ENCODE peak calls at places on chromosomes 1 and 21, in seven cellular contexts. Z is activated naive CD4-positive, alpha-beta T cell; A is Caki2; X is EL; H is stromal cell of bone marrow; O is activated B cell treated with CpG ODN at 0.5 μM for 24 hours; I is stimulated activated CD8-positive, alpha-beta memory T cell treated with anti-CD3 and anti-CD28 coated beads, Interleukin-7, amount 100 ng/mL, for 1 hour. W is an unnamed sample.

GRCh38 chr1:157151068-157151467 is 12.9 kb upstream of the ETV3 start:
- DNase-seq in Z (no peak), A (no peak), X (no peak), H (no peak), O (no peak), I (no peak), W (no peak)

GRCh38 chr1:20109223-20109856 is 10.0 kb downstream of the PLA2G2D start:
- DNase-seq in Z (no peak), A (no peak), X (no peak), H (no peak), O (no peak), I (no peak), W (no peak)

GRCh38 chr1:25550683-25551310 is 7.4 kb downstream of the LDLRAP1 start:
- DNase-seq in Z (no peak), A (peak), X (peak), H (no peak), O (no peak), I (no peak), W (no peak)

GRCh38 chr1:220298470-220298869 is 26.2 kb upstream of the RAB3GAP2 start:
- DNase-seq in Z (no peak), A (no peak), X (no peak), H (no peak), O (no peak), I (no peak), W (no peak)

GRCh38 chr1:192879416-192879815 is 70.6 kb downstream of the RGS2 start:
- DNase-seq in Z (no peak), A (no peak), X (no peak), H (no peak), O (no peak), I (no peak), W (peak)

GRCh38 chr1:53361541-53361961 is 33.7 kb upstream of the LRP8 start:
- DNase-seq in Z (no peak), A (no peak), X (no peak), H (no peak), O (no peak), I (no peak), W (no peak)

GRCh38 chr21:21631961-21632360 is 633.8 kb downstream of the NCAM2 start:
- DNase-seq in Z (no peak), A (no peak), X (no peak), H (peak), O (no peak), I (no peak), W (no peak)

GRCh38 chr1:32991819-32992488 is 27.3 kb upstream of the RNF19B start:
- DNase-seq in Z (no peak), A (no peak), X (no peak), H (no peak), O (no peak), I (no peak), W (no peak)

GRCh38 chr1:81800741-81801031 is at the start of gene ADGRL2:
- DNase-seq in Z (no peak), A (no peak), X (no peak), H (no peak), O (no peak), I (no peak), W (no peak)

GRCh38 chr1:225544924-225545323 is 108.0 kb downstream of the ENAH start:
- DNase-seq in Z (no peak), A (no peak), X (no peak), H (no peak), O (no peak), I (no peak), W (no peak)

GRCh38 chr21:16578912-16579311 is 849.1 kb downstream of the USP25 start:
- DNase-seq in Z (no peak), A (no peak), X (no peak), H (no peak), O (no peak), I (no peak), W (no peak)

GRCh38 chr1:204583909-204584632 is 67.9 kb downstream of the MDM4 start:
- DNase-seq in Z (no peak), A (no peak), X (no peak), H (no peak), O (no peak), I (no peak), W (no peak)

GRCh38 chr1:218817747-218818146 is 355.9 kb upstream of the LYPLAL1 start:
- DNase-seq in Z (no peak), A (no peak), X (no peak), H (no peak), O (no peak), I (no peak), W (no peak)

GRCh38 chr21:31294691-31295090 is 49.4 kb downstream of the TIAM1 start:
- DNase-seq in Z (no peak), A (no peak), X (no peak), H (no peak), O (no peak), I (no peak), W (no peak)

GRCh38 chr1:71621785-71622184 is 541.0 kb upstream of the ZRANB2 start:
- DNase-seq in Z (no peak), A (no peak), X (peak), H (peak), O (no peak), I (no peak), W (peak)